ENCODE peak calls at places on chromosome 20, in five cellular contexts. N is AG08396, V is bronchial epithelial cell, Z is NCI-H1417, Y is endothelial cell. I is an unnamed sample.

GRCh38 chr20:54869765-54870164 is 394.4 kb downstream of the DOK5 start:
- DNase-seq in V (no peak), Z (no peak), N (no peak), Y (no peak), I (no peak)

GRCh38 chr20:56630086-56630493 is 984 bp downstream of the TFAP2C start:
- DNase-seq in Z (no peak), V (peak), Y (peak), N (peak), I (peak)

GRCh38 chr20:63740501-63741353 is 1.2 kb downstream of the SLC2A4RG start:
- DNase-seq in Y (peak), V (peak), Z (peak), N (peak), I (peak)

GRCh38 chr20:57659131-57659788 is 39.0 kb upstream of the ZBP1 start:
- DNase-seq in Y (peak), N (no peak), Z (no peak), V (no peak), I (no peak)

GRCh38 chr20:33811763-33812672 is 870 bp downstream of the CHMP4B start:
- DNase-seq in V (peak), Y (no peak), N (peak), Z (peak), I (peak)

GRCh38 chr20:865379-865778 is 31.9 kb downstream of the FAM110A start:
- DNase-seq in Y (no peak), Z (no peak), N (no peak), V (no peak), I (no peak)

GRCh38 chr20:6058684-6059295 is 4.9 kb upstream of the LRRN4 start:
- DNase-seq in N (no peak), V (peak), Z (peak), Y (no peak), I (no peak)

GRCh38 chr20:46348972-46349741 is 40.9 kb upstream of the CDH22 start:
- DNase-seq in V (peak), N (peak), Y (peak), Z (peak), I (peak)

GRCh38 chr20:24158271-24158670 is 169.7 kb upstream of the GGTLC1 start:
- DNase-seq in N (no peak), V (no peak), Y (no peak), Z (no peak), I (no peak)

GRCh38 chr20:8401491-8401890 is 269.4 kb downstream of the PLCB1 start:
- DNase-seq in N (peak), V (no peak), Z (no peak), Y (no peak), I (no peak)